ENCODE peak calls at places on chromosome 2, in seven cellular contexts. C, A, B, M, K, L and S are unnamed samples.
A peak's percentile ranks its signal among the peaks of the same experiment; 100 is the strongest.

GRCh38 chr2:121570036-121570664 is 39.5 kb downstream of the RNU4ATAC start:
- DNase-seq in B (no peak), C (no peak), A (no peak), K (no peak), M (no peak), L (no peak), S (no peak)

GRCh38 chr2:152402780-152403388 is 67.9 kb downstream of the FMNL2 start:
- DNase-seq in A (no peak), K (no peak), M (peak; percentile 51), C (no peak), B (no peak), L (no peak), S (no peak)

GRCh38 chr2:28267282-28267681 is 125.4 kb upstream of the FOSL2 start:
- DNase-seq in A (no peak), K (no peak), B (no peak), C (no peak), M (no peak), L (no peak), S (no peak)

GRCh38 chr2:226649871-226650660 is 149.6 kb downstream of the IRS1 start:
- DNase-seq in K (peak; percentile 18), M (peak; percentile 98), C (no peak), L (peak; percentile 99), B (no peak), A (peak; percentile 99), S (no peak)

GRCh38 chr2:17899871-17900270 is 21.4 kb downstream of the KCNS3 start:
- DNase-seq in C (no peak), A (no peak), M (no peak), B (no peak), K (no peak), L (no peak), S (no peak)

GRCh38 chr2:129439686-129440302 is 539.7 kb upstream of the RAB6C start:
- DNase-seq in M (no peak), K (no peak), B (no peak), C (no peak), A (no peak), L (no peak), S (no peak)

GRCh38 chr2:233999182-233999581 is 51.3 kb upstream of the SPP2 start:
- DNase-seq in M (no peak), A (no peak), C (no peak), K (no peak), B (no peak), L (no peak), S (no peak)

GRCh38 chr2:205405752-205406151 is 276.5 kb upstream of the NRP2 start:
- DNase-seq in K (no peak), L (peak; percentile 66), C (no peak), B (no peak), M (peak; percentile 56), A (peak; percentile 92), S (no peak)

GRCh38 chr2:167100526-167100925 is 212.2 kb downstream of the XIRP2 start:
- DNase-seq in M (no peak), C (no peak), K (no peak), A (no peak), L (no peak), B (no peak), S (no peak)

GRCh38 chr2:46866770-46867246 is 48.8 kb downstream of the MCFD2 start:
- DNase-seq in A (peak; percentile 70), C (no peak), K (no peak), B (no peak), M (no peak), L (no peak), S (no peak)

GRCh38 chr2:145484443-145485086 is 964.6 kb upstream of the ZEB2 start:
- DNase-seq in B (no peak), C (no peak), K (no peak), A (peak; percentile 74), M (peak; percentile 57), L (peak; percentile 78), S (no peak)

GRCh38 chr2:238220892-238221521 is 17.5 kb upstream of the ILKAP start:
- DNase-seq in K (no peak), M (no peak), L (no peak), C (no peak), A (no peak), B (no peak), S (no peak)

GRCh38 chr2:180058993-180059392 is 51.9 kb upstream of the CWC22 start:
- DNase-seq in L (no peak), B (no peak), K (no peak), A (no peak), M (no peak), C (no peak), S (no peak)

GRCh38 chr2:180062178-180062577 is 55.1 kb upstream of the CWC22 start:
- DNase-seq in K (no peak), A (no peak), B (no peak), L (no peak), C (no peak), M (no peak), S (no peak)

GRCh38 chr2:180061085-180061484 is 54.0 kb upstream of the CWC22 start:
- DNase-seq in C (no peak), K (no peak), L (no peak), M (no peak), A (no peak), B (no peak), S (no peak)

GRCh38 chr2:180057706-180058412 is 50.8 kb upstream of the CWC22 start:
- DNase-seq in A (no peak), L (no peak), K (no peak), B (no peak), M (no peak), C (no peak), S (no peak)

DNA sequence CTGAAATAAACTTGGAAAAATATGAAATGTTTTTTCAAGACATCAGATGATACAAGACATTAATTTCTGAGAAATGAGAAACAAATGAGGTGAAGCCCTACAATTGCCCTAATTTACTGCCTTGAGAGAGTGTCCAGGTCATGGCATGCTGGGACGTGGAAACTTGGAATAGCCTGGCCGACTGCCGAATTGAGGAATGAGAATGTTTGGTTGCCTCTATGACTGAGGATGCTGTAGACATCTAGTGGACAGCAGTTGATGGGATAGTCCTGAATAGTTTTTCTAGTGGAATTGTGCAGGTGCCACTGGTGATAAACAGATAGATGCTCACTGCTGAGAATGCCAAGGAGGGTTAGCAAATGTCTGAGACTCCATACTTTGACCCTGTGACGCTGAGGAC is 56.4 kb upstream of the CWC22 start:
- DNase-seq in A (no peak), L (no peak), M (no peak), K (no peak), C (no peak), B (no peak), S (no peak)
- TF ChIP-seq CTCF in A (no peak), L (no peak), M (no peak), K (no peak), C (no peak), B (no peak), S (no peak)

DNA sequence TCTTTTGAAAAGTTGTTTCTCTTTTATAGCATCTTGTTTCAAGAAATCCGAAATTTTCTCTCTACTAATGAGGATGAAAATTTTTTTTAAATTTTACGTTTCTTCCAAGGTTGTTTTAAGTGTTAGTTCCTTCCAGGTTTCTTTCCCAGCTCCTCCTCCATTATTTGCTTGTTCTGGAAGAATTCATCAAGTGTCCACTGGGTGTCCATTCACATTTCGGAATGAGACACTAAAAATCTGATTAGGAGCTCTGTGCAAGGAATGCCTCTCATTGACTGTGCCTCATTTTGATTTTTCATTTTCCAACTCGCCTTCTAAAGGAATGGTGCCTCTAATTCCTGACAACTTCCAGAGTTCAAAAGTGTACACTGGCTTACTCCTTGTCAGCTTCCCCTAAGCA is 6.1 kb downstream of the SP100 start:
- DNase-seq in L (no peak), C (no peak), M (no peak), A (no peak), B (no peak), K (no peak), S (no peak)
- TF ChIP-seq CTCF in L (no peak), C (peak; percentile 11), M (peak; percentile 35), A (no peak), B (no peak), K (no peak), S (no peak)

GRCh38 chr2:70553584-70554337 is at the start of gene TGFA:
- DNase-seq in C (peak; percentile 77), M (no peak), K (no peak), B (peak; percentile 70), A (peak; percentile 31), L (peak; percentile 11), S (peak; percentile 35)
- TF ChIP-seq CTCF in C (peak; percentile 70), M (peak; percentile 66), K (peak; percentile 76), B (peak; percentile 80), A (peak; percentile 58), L (peak; percentile 77), S (peak; percentile 37)

DNA sequence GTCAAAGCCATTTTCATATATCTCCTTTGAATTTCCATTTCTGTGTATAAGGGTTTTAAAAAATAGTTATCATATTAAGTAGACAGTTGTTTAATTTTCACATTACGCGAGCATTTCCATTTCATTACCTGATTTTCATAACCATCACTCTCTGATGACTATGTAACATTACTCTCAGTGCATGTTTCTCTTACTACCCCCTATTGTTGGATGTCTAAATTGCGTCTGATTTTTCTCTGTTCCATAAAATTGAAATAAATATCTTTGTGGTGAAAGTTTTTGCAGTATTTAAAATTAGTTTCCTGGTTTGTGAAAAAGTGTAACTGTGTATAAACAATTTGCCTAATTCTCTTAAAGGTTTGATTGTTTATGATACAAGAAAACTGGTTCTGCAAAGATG is 123.8 kb downstream of the MYO1B start:
- DNase-seq in A (peak; percentile 38), K (no peak), C (no peak), L (no peak), M (no peak), B (no peak), S (no peak)
- TF ChIP-seq CTCF in A (peak; percentile 46), K (peak; percentile 7), C (peak; percentile 42), L (peak; percentile 25), M (peak; percentile 20), B (peak; percentile 23), S (peak; percentile 25)

GRCh38 chr2:10374362-10374943 is 71.7 kb downstream of the HPCAL1 start:
- DNase-seq in L (no peak), C (no peak), B (no peak), A (no peak), M (no peak), K (no peak), S (no peak)
- TF ChIP-seq CTCF in L (no peak), C (no peak), B (no peak), A (no peak), M (no peak), K (no peak), S (no peak)

GRCh38 chr2:120436460-120436739 is 90.5 kb downstream of the INHBB start:
- DNase-seq in K (no peak), B (no peak), M (no peak), C (no peak), A (no peak), L (peak; percentile 21), S (no peak)

GRCh38 chr2:120437604-120438000 is 91.7 kb downstream of the INHBB start:
- DNase-seq in B (no peak), A (no peak), K (no peak), L (no peak), C (no peak), M (no peak), S (no peak)

GRCh38 chr2:120438301-120439066 is 92.5 kb downstream of the INHBB start:
- DNase-seq in K (no peak), A (no peak), B (no peak), M (no peak), C (no peak), L (no peak), S (no peak)

GRCh38 chr2:120435671-120436459 is 89.9 kb downstream of the INHBB start:
- DNase-seq in A (no peak), B (no peak), C (no peak), K (no peak), L (no peak), M (no peak), S (no peak)

GRCh38 chr2:120436885-120437603 is 91.1 kb downstream of the INHBB start:
- DNase-seq in B (no peak), A (peak; percentile 16), M (peak; percentile 17), K (no peak), L (no peak), C (no peak), S (no peak)
- TF ChIP-seq CTCF in B (no peak), A (peak; percentile 42), M (peak; percentile 63), K (no peak), L (peak; percentile 36), C (peak; percentile 57), S (peak; percentile 49)